ENCODE peak calls at places on chromosomes 16 and 17, in eight cellular contexts. E, C, H, X, R, D, M and Z are unnamed samples.

GRCh38 chr17:60391419-60392041 is 403 bp downstream of the USP32 start:
- DNase-seq in X (no peak), R (no peak), M (no peak), E (no peak), H (no peak), D (no peak), C (no peak), Z (peak)

GRCh38 chr16:12526521-12526920 is 277.2 kb downstream of the CPPED1 start:
- DNase-seq in R (no peak), C (no peak), D (no peak), X (no peak), M (no peak), E (no peak), H (no peak), Z (no peak)

GRCh38 chr16:89498839-89499238 is 8.5 kb upstream of the ANKRD11 start:
- DNase-seq in H (peak), X (no peak), E (peak), C (no peak), R (no peak), M (no peak), D (no peak), Z (no peak)

GRCh38 chr17:14744716-14745115 is 443.8 kb downstream of the HS3ST3B1 start:
- DNase-seq in X (no peak), D (no peak), C (no peak), M (no peak), R (no peak), H (peak), E (no peak), Z (no peak)

GRCh38 chr17:20896153-20896649 is 146.6 kb downstream of the USP22 start:
- DNase-seq in H (no peak), R (peak), E (peak), C (no peak), D (peak), X (no peak), M (no peak), Z (no peak)

GRCh38 chr16:14347706-14348105 is 276.6 kb downstream of the MRTFB start:
- DNase-seq in D (no peak), C (no peak), M (no peak), X (no peak), E (peak), H (no peak), R (no peak), Z (no peak)

GRCh38 chr16:69057400-69058378 is 47.8 kb upstream of the HAS3 start:
- DNase-seq in X (no peak), C (no peak), M (peak), E (no peak), R (peak), H (peak), D (no peak), Z (no peak)

GRCh38 chr16:293043-293775 is 10.2 kb downstream of the PDIA2 start:
- DNase-seq in D (no peak), M (no peak), C (no peak), X (no peak), E (no peak), R (no peak), H (no peak), Z (no peak)

GRCh38 chr16:51151435-51151950 is 423 bp upstream of the SALL1 start:
- DNase-seq in H (no peak), R (peak), X (no peak), M (peak), D (no peak), E (no peak), C (no peak), Z (no peak)

GRCh38 chr16:69799601-69800000 is 37.5 kb downstream of the WWP2 start:
- DNase-seq in D (no peak), M (peak), E (no peak), R (peak), H (no peak), C (no peak), X (no peak), Z (no peak)

GRCh38 chr17:35788504-35788998 is 6.9 kb downstream of the MMP28 start:
- DNase-seq in E (no peak), M (peak), R (no peak), X (no peak), H (peak), D (no peak), C (peak), Z (no peak)

GRCh38 chr17:2701161-2701995 is 10.2 kb downstream of the CLUH start:
- DNase-seq in E (no peak), M (no peak), D (peak), R (peak), C (peak), X (no peak), H (no peak), Z (peak)

GRCh38 chr17:34667656-34668055 is 88.3 kb downstream of the TMEM132E start:
- DNase-seq in H (no peak), E (no peak), C (peak), X (no peak), D (no peak), M (no peak), R (peak), Z (peak)

GRCh38 chr17:32970281-32970680 is 21.4 kb upstream of the SPACA3 start:
- DNase-seq in M (no peak), E (no peak), X (no peak), R (no peak), C (no peak), H (peak), D (no peak), Z (no peak)

GRCh38 chr16:15879255-15879804 is 9.1 kb downstream of the CEP20 start:
- DNase-seq in R (no peak), M (peak), H (peak), E (no peak), D (no peak), C (no peak), X (no peak), Z (no peak)

GRCh38 chr17:75238684-75239191 is 22.7 kb downstream of the GGA3 start:
- DNase-seq in D (peak), H (no peak), E (peak), R (peak), X (no peak), M (peak), C (no peak), Z (no peak)

GRCh38 chr16:55478827-55479559 is at the start of gene MMP2:
- DNase-seq in E (peak), C (peak), R (no peak), D (no peak), X (peak), H (peak), M (peak), Z (no peak)

GRCh38 chr17:50822550-50822949 is 12.8 kb upstream of the WFIKKN2 start:
- DNase-seq in X (no peak), E (no peak), H (no peak), D (no peak), R (no peak), C (no peak), M (no peak), Z (no peak)

GRCh38 chr17:73292031-73292531 is 19.7 kb downstream of the CDC42EP4 start:
- DNase-seq in H (peak), X (peak), D (no peak), E (peak), M (peak), C (no peak), R (peak), Z (no peak)